ENCODE peak calls at places on chromosomes 4 and X, in seven cellular contexts. One of them, this sample, is unnamed.
A peak's percentile ranks its signal among the peaks of the same experiment; 100 is the strongest.

GRCh38 chr4:84573738-84574720 is 8.9 kb upstream of the CDS1 start:
- DNase-seq in astrocyte: no peak
- DNase-seq in left lung: no peak
- DNase-seq in cardiac muscle cell: no peak
- DNase-seq in A549: no peak
- DNase-seq in IMR-90: no peak
- DNase-seq in neuronal stem cell: no peak
- DNase-seq in this sample: no peak

GRCh38 chrX:13669246-13669689 is 16.3 kb downstream of the TCEANC start:
- DNase-seq in astrocyte: peak; percentile 96
- DNase-seq in left lung: no peak
- DNase-seq in cardiac muscle cell: no peak
- DNase-seq in A549: peak; percentile 56
- DNase-seq in IMR-90: peak; percentile 99
- DNase-seq in neuronal stem cell: no peak
- DNase-seq in this sample: peak; percentile 42

GRCh38 chr4:15293678-15294077 is 134.2 kb upstream of the C1QTNF7 start:
- DNase-seq in astrocyte: no peak
- DNase-seq in left lung: no peak
- DNase-seq in cardiac muscle cell: no peak
- DNase-seq in A549: no peak
- DNase-seq in IMR-90: no peak
- DNase-seq in neuronal stem cell: no peak
- DNase-seq in this sample: no peak

GRCh38 chr4:5784960-5785611 is 74.1 kb downstream of the EVC start:
- DNase-seq in astrocyte: no peak
- DNase-seq in left lung: no peak
- DNase-seq in cardiac muscle cell: no peak
- DNase-seq in A549: no peak
- DNase-seq in IMR-90: no peak
- DNase-seq in neuronal stem cell: no peak
- DNase-seq in this sample: no peak

GRCh38 chr4:37763831-37764230 is 62.7 kb upstream of the PGM2 start:
- DNase-seq in astrocyte: no peak
- DNase-seq in left lung: no peak
- DNase-seq in cardiac muscle cell: no peak
- DNase-seq in A549: no peak
- DNase-seq in IMR-90: no peak
- DNase-seq in neuronal stem cell: no peak
- DNase-seq in this sample: no peak

GRCh38 chr4:89906316-89906715 is 11.7 kb downstream of the MMRN1 start:
- DNase-seq in astrocyte: no peak
- DNase-seq in left lung: no peak
- DNase-seq in cardiac muscle cell: no peak
- DNase-seq in A549: no peak
- DNase-seq in IMR-90: no peak
- DNase-seq in neuronal stem cell: no peak
- DNase-seq in this sample: no peak

GRCh38 chrX:70437921-70438665 is 6.5 kb upstream of the DLG3 start:
- DNase-seq in astrocyte: no peak
- DNase-seq in left lung: no peak
- DNase-seq in cardiac muscle cell: no peak
- DNase-seq in A549: no peak
- DNase-seq in IMR-90: peak; percentile 14
- DNase-seq in neuronal stem cell: no peak
- DNase-seq in this sample: no peak

GRCh38 chrX:118755633-118756032 is 28.2 kb downstream of the IL13RA1 start:
- DNase-seq in astrocyte: no peak
- DNase-seq in left lung: no peak
- DNase-seq in cardiac muscle cell: no peak
- DNase-seq in A549: no peak
- DNase-seq in IMR-90: no peak
- DNase-seq in neuronal stem cell: no peak
- DNase-seq in this sample: no peak

GRCh38 chrX:44580466-44580865 is 37.8 kb upstream of the FUNDC1 start:
- DNase-seq in astrocyte: peak; percentile 68
- DNase-seq in left lung: no peak
- DNase-seq in cardiac muscle cell: no peak
- DNase-seq in A549: no peak
- DNase-seq in IMR-90: peak; percentile 81
- DNase-seq in neuronal stem cell: no peak
- DNase-seq in this sample: no peak

GRCh38 chr4:108359130-108359709 is 190.5 kb upstream of the LEF1 start:
- DNase-seq in astrocyte: no peak
- DNase-seq in left lung: no peak
- DNase-seq in cardiac muscle cell: no peak
- DNase-seq in A549: no peak
- DNase-seq in IMR-90: no peak
- DNase-seq in neuronal stem cell: no peak
- DNase-seq in this sample: no peak

GRCh38 chr4:78945638-78946179 is 6.5 kb upstream of the PAQR3 start:
- DNase-seq in astrocyte: peak; percentile 41
- DNase-seq in left lung: no peak
- DNase-seq in cardiac muscle cell: no peak
- DNase-seq in A549: no peak
- DNase-seq in IMR-90: no peak
- DNase-seq in neuronal stem cell: no peak
- DNase-seq in this sample: no peak

GRCh38 chrX:136220535-136220934 is 30.7 kb downstream of the MAP7D3 start:
- DNase-seq in astrocyte: no peak
- DNase-seq in left lung: no peak
- DNase-seq in cardiac muscle cell: no peak
- DNase-seq in A549: no peak
- DNase-seq in IMR-90: no peak
- DNase-seq in neuronal stem cell: no peak
- DNase-seq in this sample: no peak

GRCh38 chrX:79259073-79259689 is 108.0 kb downstream of the ITM2A start:
- DNase-seq in astrocyte: no peak
- DNase-seq in left lung: no peak
- DNase-seq in cardiac muscle cell: no peak
- DNase-seq in A549: no peak
- DNase-seq in IMR-90: no peak
- DNase-seq in neuronal stem cell: no peak
- DNase-seq in this sample: peak; percentile 76

GRCh38 chrX:47097018-47097417 is 18.8 kb downstream of the RGN start:
- DNase-seq in astrocyte: no peak
- DNase-seq in left lung: no peak
- DNase-seq in cardiac muscle cell: no peak
- DNase-seq in A549: no peak
- DNase-seq in IMR-90: no peak
- DNase-seq in neuronal stem cell: no peak
- DNase-seq in this sample: no peak

GRCh38 chr4:27084685-27085356 is 224.2 kb downstream of the STIM2 start:
- DNase-seq in astrocyte: peak; percentile 6
- DNase-seq in left lung: peak; percentile 81
- DNase-seq in cardiac muscle cell: peak; percentile 65
- DNase-seq in A549: peak; percentile 7
- DNase-seq in IMR-90: peak; percentile 2
- DNase-seq in neuronal stem cell: peak; percentile 49
- DNase-seq in this sample: peak; percentile 45

GRCh38 chrX:107442914-107443527 is 6.4 kb upstream of the FRMPD3 start:
- DNase-seq in astrocyte: no peak
- DNase-seq in left lung: no peak
- DNase-seq in cardiac muscle cell: no peak
- DNase-seq in A549: no peak
- DNase-seq in IMR-90: no peak
- DNase-seq in neuronal stem cell: no peak
- DNase-seq in this sample: no peak

GRCh38 chrX:24619647-24620046 is 27.5 kb downstream of the PCYT1B start:
- DNase-seq in astrocyte: peak; percentile 52
- DNase-seq in left lung: no peak
- DNase-seq in cardiac muscle cell: peak; percentile 74
- DNase-seq in A549: no peak
- DNase-seq in IMR-90: peak; percentile 38
- DNase-seq in neuronal stem cell: no peak
- DNase-seq in this sample: peak; percentile 65

GRCh38 chr4:2445571-2445970 is 23.3 kb upstream of the RNF4 start:
- DNase-seq in astrocyte: no peak
- DNase-seq in left lung: no peak
- DNase-seq in cardiac muscle cell: no peak
- DNase-seq in A549: no peak
- DNase-seq in IMR-90: no peak
- DNase-seq in neuronal stem cell: no peak
- DNase-seq in this sample: no peak

GRCh38 chr4:11543710-11544109 is 115.0 kb upstream of the HS3ST1 start:
- DNase-seq in astrocyte: peak; percentile 72
- DNase-seq in left lung: no peak
- DNase-seq in cardiac muscle cell: no peak
- DNase-seq in A549: no peak
- DNase-seq in IMR-90: peak; percentile 83
- DNase-seq in neuronal stem cell: no peak
- DNase-seq in this sample: no peak

GRCh38 chr4:151824647-151825046 is 63.8 kb upstream of the GATB start:
- DNase-seq in astrocyte: no peak
- DNase-seq in left lung: no peak
- DNase-seq in cardiac muscle cell: no peak
- DNase-seq in A549: no peak
- DNase-seq in IMR-90: no peak
- DNase-seq in neuronal stem cell: no peak
- DNase-seq in this sample: no peak

GRCh38 chr4:111360906-111361305 is 738.0 kb upstream of the PITX2 start:
- DNase-seq in astrocyte: no peak
- DNase-seq in left lung: no peak
- DNase-seq in cardiac muscle cell: no peak
- DNase-seq in A549: no peak
- DNase-seq in IMR-90: peak; percentile 7
- DNase-seq in neuronal stem cell: no peak
- DNase-seq in this sample: no peak

GRCh38 chr4:47577779-47578553 is 92.9 kb downstream of the ATP10D start:
- DNase-seq in astrocyte: no peak
- DNase-seq in left lung: no peak
- DNase-seq in cardiac muscle cell: no peak
- DNase-seq in A549: no peak
- DNase-seq in IMR-90: peak; percentile 17
- DNase-seq in neuronal stem cell: no peak
- DNase-seq in this sample: no peak

GRCh38 chr4:11468901-11469300 is 40.2 kb upstream of the HS3ST1 start:
- DNase-seq in astrocyte: no peak
- DNase-seq in left lung: no peak
- DNase-seq in cardiac muscle cell: no peak
- DNase-seq in A549: no peak
- DNase-seq in IMR-90: no peak
- DNase-seq in neuronal stem cell: no peak
- DNase-seq in this sample: no peak

GRCh38 chr4:52657630-52658501 is 1.2 kb downstream of the USP46 start:
- DNase-seq in astrocyte: no peak
- DNase-seq in left lung: no peak
- DNase-seq in cardiac muscle cell: peak; percentile 60
- DNase-seq in A549: no peak
- DNase-seq in IMR-90: peak; percentile 69
- DNase-seq in neuronal stem cell: peak; percentile 30
- DNase-seq in this sample: peak; percentile 88

GRCh38 chr4:110344165-110344564 is 131.8 kb upstream of the ENPEP start:
- DNase-seq in astrocyte: no peak
- DNase-seq in left lung: no peak
- DNase-seq in cardiac muscle cell: peak; percentile 40
- DNase-seq in A549: peak; percentile 3
- DNase-seq in IMR-90: no peak
- DNase-seq in neuronal stem cell: peak; percentile 2
- DNase-seq in this sample: peak; percentile 38

GRCh38 chr4:186169942-186170802 is 21.2 kb upstream of the CYP4V2 start:
- DNase-seq in astrocyte: no peak
- DNase-seq in left lung: no peak
- DNase-seq in cardiac muscle cell: no peak
- DNase-seq in A549: no peak
- DNase-seq in IMR-90: no peak
- DNase-seq in neuronal stem cell: no peak
- DNase-seq in this sample: no peak

GRCh38 chr4:169485791-169486742 is 126.3 kb downstream of the NEK1 start:
- DNase-seq in astrocyte: peak; percentile 42
- DNase-seq in left lung: no peak
- DNase-seq in cardiac muscle cell: peak; percentile 38
- DNase-seq in A549: peak; percentile 13
- DNase-seq in IMR-90: peak; percentile 71
- DNase-seq in neuronal stem cell: peak; percentile 61
- DNase-seq in this sample: peak; percentile 62

GRCh38 chrX:110532527-110532926 is 173.9 kb downstream of the RTL9 start:
- DNase-seq in astrocyte: no peak
- DNase-seq in left lung: no peak
- DNase-seq in cardiac muscle cell: no peak
- DNase-seq in A549: no peak
- DNase-seq in IMR-90: no peak
- DNase-seq in neuronal stem cell: no peak
- DNase-seq in this sample: no peak

GRCh38 chr4:87126056-87126455 is 94.4 kb downstream of the KLHL8 start:
- DNase-seq in astrocyte: no peak
- DNase-seq in left lung: no peak
- DNase-seq in cardiac muscle cell: no peak
- DNase-seq in A549: no peak
- DNase-seq in IMR-90: no peak
- DNase-seq in neuronal stem cell: no peak
- DNase-seq in this sample: no peak

DNA sequence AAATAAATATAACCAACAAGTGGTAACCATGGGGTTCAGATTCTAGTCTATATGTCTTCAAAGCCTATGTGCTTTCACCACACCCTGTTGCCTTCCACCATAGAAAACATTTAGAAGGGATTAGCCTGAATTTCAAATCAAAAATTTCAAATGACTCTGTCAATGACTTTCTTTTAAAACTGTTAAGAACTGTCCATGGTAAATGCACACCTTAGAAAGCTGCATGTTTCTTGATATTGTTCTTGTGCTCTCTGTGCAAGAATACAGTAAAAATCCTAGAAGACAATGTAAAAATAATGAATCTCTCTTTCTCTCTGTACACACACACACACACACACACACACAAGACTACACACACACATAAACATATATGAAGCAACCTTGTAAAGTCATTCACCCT is 74.6 kb upstream of the EXOC1L start:
- DNase-seq in astrocyte: no peak
- DNase-seq in left lung: no peak
- DNase-seq in cardiac muscle cell: no peak
- DNase-seq in A549: no peak
- DNase-seq in IMR-90: no peak
- DNase-seq in neuronal stem cell: no peak
- DNase-seq in this sample: no peak
- H3K27ac ChIP-seq in astrocyte: no peak overlapping the region
- H3K27ac ChIP-seq in left lung: no peak overlapping the region
- H3K27ac ChIP-seq in cardiac muscle cell: no peak overlapping the region
- H3K27ac ChIP-seq in A549: no peak overlapping the region
- H3K27ac ChIP-seq in IMR-90: no peak overlapping the region
- H3K27ac ChIP-seq in neuronal stem cell: no peak overlapping the region
- H3K27ac ChIP-seq in this sample: no peak overlapping the region

GRCh38 chr4:7556558-7556957 is 121.8 kb upstream of the PSAPL1 start:
- DNase-seq in astrocyte: no peak
- DNase-seq in left lung: no peak
- DNase-seq in cardiac muscle cell: no peak
- DNase-seq in A549: no peak
- DNase-seq in IMR-90: no peak
- DNase-seq in neuronal stem cell: no peak
- DNase-seq in this sample: no peak
- H3K9me3 ChIP-seq in astrocyte: peaks cover 21% of the 10 kb centered on the region
- H3K9me3 ChIP-seq in left lung: no peaks in the 10 kb centered on the region
- H3K9me3 ChIP-seq in cardiac muscle cell: no peaks in the 10 kb centered on the region
- H3K9me3 ChIP-seq in A549: peaks cover 16% of the 10 kb centered on the region
- H3K9me3 ChIP-seq in IMR-90: peaks cover 20% of the 10 kb centered on the region
- H3K9me3 ChIP-seq in neuronal stem cell: peaks cover 11% of the 10 kb centered on the region
- H3K9me3 ChIP-seq in this sample: peaks cover 3% of the 10 kb centered on the region

GRCh38 chr4:30847958-30848357 is 127.8 kb downstream of the PCDH7 start:
- DNase-seq in astrocyte: no peak
- DNase-seq in left lung: no peak
- DNase-seq in cardiac muscle cell: no peak
- DNase-seq in A549: no peak
- DNase-seq in IMR-90: no peak
- DNase-seq in neuronal stem cell: no peak
- DNase-seq in this sample: no peak
- H3K27ac ChIP-seq in astrocyte: no peak overlapping the region
- H3K27ac ChIP-seq in left lung: no peak overlapping the region
- H3K27ac ChIP-seq in cardiac muscle cell: no peak overlapping the region
- H3K27ac ChIP-seq in A549: no peak overlapping the region
- H3K27ac ChIP-seq in IMR-90: no peak overlapping the region
- H3K27ac ChIP-seq in neuronal stem cell: no peak overlapping the region
- H3K27ac ChIP-seq in this sample: no peak overlapping the region

GRCh38 chr4:19592391-19592790 is 659.3 kb upstream of the SLIT2 start:
- DNase-seq in astrocyte: no peak
- DNase-seq in left lung: no peak
- DNase-seq in cardiac muscle cell: no peak
- DNase-seq in A549: no peak
- DNase-seq in IMR-90: peak; percentile 42
- DNase-seq in neuronal stem cell: no peak
- DNase-seq in this sample: no peak
- H3K9me3 ChIP-seq in astrocyte: no peaks in the 10 kb centered on the region
- H3K9me3 ChIP-seq in left lung: no peaks in the 10 kb centered on the region
- H3K9me3 ChIP-seq in cardiac muscle cell: no peaks in the 10 kb centered on the region
- H3K9me3 ChIP-seq in A549: no peaks in the 10 kb centered on the region
- H3K9me3 ChIP-seq in IMR-90: no peaks in the 10 kb centered on the region
- H3K9me3 ChIP-seq in neuronal stem cell: no peaks in the 10 kb centered on the region
- H3K9me3 ChIP-seq in this sample: no peaks in the 10 kb centered on the region